ENCODE peak calls at places on chromosomes 1 and 21, in nine cellular contexts. One of them, this sample, is unnamed.
A peak's percentile ranks its signal among the peaks of the same experiment; 100 is the strongest.

GRCh38 chr1:45412899-45413298 is 72.7 kb upstream of the MUTYH start:
- DNase-seq in neural crest cell: no peak
- DNase-seq in colonic mucosa: no peak
- DNase-seq in cardiac fibroblast: no peak
- DNase-seq in hepatocyte: no peak
- DNase-seq in lower lobe of right lung: no peak
- DNase-seq in foreskin fibroblast: no peak
- DNase-seq in dorsolateral prefrontal cortex: no peak
- DNase-seq in astrocyte of the cerebellum: no peak
- DNase-seq in this sample: no peak

GRCh38 chr1:14100444-14100843 is 400.5 kb downstream of the PRDM2 start:
- DNase-seq in foreskin fibroblast: no peak
- DNase-seq in astrocyte of the cerebellum: no peak
- DNase-seq in colonic mucosa: no peak
- DNase-seq in lower lobe of right lung: no peak
- DNase-seq in dorsolateral prefrontal cortex: no peak
- DNase-seq in neural crest cell: no peak
- DNase-seq in cardiac fibroblast: no peak
- DNase-seq in hepatocyte: no peak
- DNase-seq in this sample: no peak

GRCh38 chr1:66788231-66788939 is 12.7 kb downstream of the INSL5 start:
- DNase-seq in lower lobe of right lung: no peak
- DNase-seq in cardiac fibroblast: no peak
- DNase-seq in dorsolateral prefrontal cortex: no peak
- DNase-seq in neural crest cell: no peak
- DNase-seq in astrocyte of the cerebellum: no peak
- DNase-seq in foreskin fibroblast: no peak
- DNase-seq in hepatocyte: no peak
- DNase-seq in colonic mucosa: no peak
- DNase-seq in this sample: no peak

GRCh38 chr1:22137006-22137720 is 5.7 kb downstream of the WNT4 start:
- DNase-seq in dorsolateral prefrontal cortex: no peak
- DNase-seq in colonic mucosa: no peak
- DNase-seq in cardiac fibroblast: no peak
- DNase-seq in lower lobe of right lung: no peak
- DNase-seq in hepatocyte: peak; percentile 49
- DNase-seq in foreskin fibroblast: no peak
- DNase-seq in astrocyte of the cerebellum: no peak
- DNase-seq in neural crest cell: no peak
- DNase-seq in this sample: no peak

GRCh38 chr1:67264152-67264551 is 43.5 kb upstream of the IL12RB2 start:
- DNase-seq in astrocyte of the cerebellum: no peak
- DNase-seq in neural crest cell: no peak
- DNase-seq in hepatocyte: no peak
- DNase-seq in dorsolateral prefrontal cortex: no peak
- DNase-seq in lower lobe of right lung: no peak
- DNase-seq in cardiac fibroblast: no peak
- DNase-seq in foreskin fibroblast: no peak
- DNase-seq in colonic mucosa: no peak
- DNase-seq in this sample: no peak

GRCh38 chr21:29196021-29196663 is 65.7 kb downstream of the MAP3K7CL start:
- DNase-seq in colonic mucosa: peak; percentile 68
- DNase-seq in hepatocyte: peak; percentile 70
- DNase-seq in dorsolateral prefrontal cortex: no peak
- DNase-seq in foreskin fibroblast: peak; percentile 95
- DNase-seq in cardiac fibroblast: peak; percentile 98
- DNase-seq in neural crest cell: no peak
- DNase-seq in astrocyte of the cerebellum: peak; percentile 51
- DNase-seq in lower lobe of right lung: peak; percentile 49
- DNase-seq in this sample: peak; percentile 60

GRCh38 chr1:111199881-111200801 is at the start of gene DENND2D:
- DNase-seq in astrocyte of the cerebellum: no peak
- DNase-seq in lower lobe of right lung: peak; percentile 76
- DNase-seq in hepatocyte: no peak
- DNase-seq in dorsolateral prefrontal cortex: no peak
- DNase-seq in colonic mucosa: peak; percentile 73
- DNase-seq in neural crest cell: no peak
- DNase-seq in foreskin fibroblast: no peak
- DNase-seq in cardiac fibroblast: no peak
- DNase-seq in this sample: peak; percentile 73

GRCh38 chr1:157948547-157949152 is 44.8 kb upstream of the KIRREL1 start:
- DNase-seq in foreskin fibroblast: peak; percentile 60
- DNase-seq in cardiac fibroblast: peak; percentile 47
- DNase-seq in colonic mucosa: peak; percentile 42
- DNase-seq in lower lobe of right lung: no peak
- DNase-seq in astrocyte of the cerebellum: no peak
- DNase-seq in hepatocyte: peak; percentile 77
- DNase-seq in neural crest cell: peak; percentile 14
- DNase-seq in dorsolateral prefrontal cortex: no peak
- DNase-seq in this sample: peak; percentile 63

GRCh38 chr1:184555665-184556641 is 169.1 kb downstream of the C1orf21 start:
- DNase-seq in astrocyte of the cerebellum: no peak
- DNase-seq in cardiac fibroblast: no peak
- DNase-seq in colonic mucosa: no peak
- DNase-seq in lower lobe of right lung: no peak
- DNase-seq in foreskin fibroblast: no peak
- DNase-seq in hepatocyte: no peak
- DNase-seq in neural crest cell: no peak
- DNase-seq in dorsolateral prefrontal cortex: no peak
- DNase-seq in this sample: no peak

GRCh38 chr1:115977481-115978258 is 1.4 kb downstream of the SLC22A15 start:
- DNase-seq in colonic mucosa: no peak
- DNase-seq in astrocyte of the cerebellum: no peak
- DNase-seq in cardiac fibroblast: peak; percentile 86
- DNase-seq in dorsolateral prefrontal cortex: no peak
- DNase-seq in lower lobe of right lung: peak; percentile 66
- DNase-seq in neural crest cell: no peak
- DNase-seq in foreskin fibroblast: peak; percentile 90
- DNase-seq in hepatocyte: peak; percentile 30
- DNase-seq in this sample: peak; percentile 45

GRCh38 chr1:27372022-27372807 is 2.4 kb downstream of the FCN3 start:
- DNase-seq in hepatocyte: peak; percentile 51
- DNase-seq in lower lobe of right lung: no peak
- DNase-seq in foreskin fibroblast: no peak
- DNase-seq in colonic mucosa: no peak
- DNase-seq in astrocyte of the cerebellum: no peak
- DNase-seq in neural crest cell: no peak
- DNase-seq in dorsolateral prefrontal cortex: no peak
- DNase-seq in cardiac fibroblast: no peak
- DNase-seq in this sample: no peak

DNA sequence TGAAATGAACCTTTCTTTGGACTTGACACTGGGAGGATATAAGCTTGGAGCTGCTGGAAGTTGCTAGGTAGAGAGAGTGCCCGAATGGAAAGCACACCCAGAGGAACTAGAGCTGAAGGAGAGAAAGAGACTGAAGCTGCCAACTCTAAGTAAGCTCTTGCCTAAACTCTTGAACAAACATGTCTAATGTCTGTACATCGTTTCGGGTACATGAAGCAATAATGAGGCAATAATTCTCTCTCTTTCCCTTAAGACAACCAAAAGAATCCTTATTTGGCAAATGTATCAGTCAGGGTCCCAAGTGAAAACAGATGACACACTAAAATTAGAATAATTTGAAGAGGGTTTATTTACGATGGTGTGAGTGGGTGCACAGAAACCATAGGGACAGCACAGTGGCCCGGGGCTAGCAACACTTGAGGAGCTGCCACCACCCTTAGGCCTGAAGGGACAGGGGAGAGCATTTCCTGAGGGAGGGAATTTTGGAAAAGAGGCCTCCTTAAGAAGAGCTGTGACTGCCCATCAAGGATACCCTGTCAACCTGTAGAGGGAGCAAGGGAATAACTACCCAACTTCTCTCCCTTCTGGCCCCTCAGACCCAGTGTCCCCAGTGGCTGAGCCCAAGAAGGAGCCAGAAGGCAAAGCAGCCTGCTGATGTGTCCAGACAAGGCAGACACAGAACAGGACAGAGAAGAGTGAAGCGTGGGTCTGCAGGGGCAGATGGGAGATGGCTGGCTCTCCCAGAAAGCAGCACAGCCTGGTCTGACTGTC is 36.1 kb upstream of the KHDRBS1 start:
- DNase-seq in neural crest cell: no peak
- DNase-seq in colonic mucosa: no peak
- DNase-seq in dorsolateral prefrontal cortex: no peak
- DNase-seq in lower lobe of right lung: no peak
- DNase-seq in astrocyte of the cerebellum: no peak
- DNase-seq in hepatocyte: peak; percentile 43
- DNase-seq in foreskin fibroblast: peak; percentile 72
- DNase-seq in cardiac fibroblast: peak; percentile 85
- DNase-seq in this sample: no peak
- TF ChIP-seq CTCF in neural crest cell: peak; percentile 32
- TF ChIP-seq CTCF in colonic mucosa: no peak
- TF ChIP-seq CTCF in dorsolateral prefrontal cortex: peak; percentile 26
- TF ChIP-seq CTCF in lower lobe of right lung: peak; percentile 17
- TF ChIP-seq CTCF in astrocyte of the cerebellum: peak; percentile 54
- TF ChIP-seq CTCF in hepatocyte: peak; percentile 33
- TF ChIP-seq CTCF in foreskin fibroblast: peak; percentile 50
- TF ChIP-seq CTCF in cardiac fibroblast: peak; percentile 54
- TF ChIP-seq CTCF in this sample: no peak

DNA sequence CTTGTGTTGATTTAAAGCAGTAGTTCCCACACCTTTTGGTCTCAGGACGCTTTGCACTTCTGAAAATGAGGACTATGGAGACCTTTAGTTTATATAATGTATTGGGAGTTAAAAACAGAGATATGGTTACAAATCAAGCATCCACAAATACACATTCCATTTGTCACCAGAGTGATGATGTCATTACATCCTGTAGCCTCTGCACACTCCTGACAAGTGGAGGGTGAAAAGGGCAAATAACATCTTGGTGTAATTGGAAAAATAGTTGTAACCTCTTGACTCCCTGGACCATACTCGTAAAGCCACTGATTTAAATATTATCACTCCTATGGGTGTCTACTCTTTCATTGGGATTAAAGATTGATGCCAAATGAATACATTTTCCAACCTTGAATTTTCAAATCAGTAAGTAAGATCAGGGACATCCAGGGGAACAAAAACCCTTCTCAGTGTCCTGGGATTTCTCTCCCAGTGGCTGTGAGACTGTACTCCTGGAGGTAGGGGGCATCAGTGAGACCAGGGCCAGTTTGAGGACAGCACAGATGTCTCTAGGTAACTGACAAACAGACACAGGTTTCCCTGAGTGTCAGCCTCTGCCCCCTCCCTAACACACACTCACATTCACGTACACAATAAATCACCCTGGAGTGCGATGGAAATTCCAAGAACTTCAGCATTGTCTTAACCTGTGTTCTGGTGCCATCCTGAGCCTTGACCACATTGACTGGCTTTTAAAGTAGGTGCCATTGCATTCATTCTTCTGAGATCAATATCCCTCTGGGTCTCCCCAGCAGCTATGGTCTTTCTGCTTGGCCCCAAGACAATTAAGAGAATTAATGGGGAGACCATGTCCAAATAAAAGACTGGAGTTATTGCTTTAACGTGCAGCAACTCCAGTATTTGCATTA is 63.0 kb downstream of the NR5A2 start:
- DNase-seq in colonic mucosa: no peak
- DNase-seq in hepatocyte: no peak
- DNase-seq in neural crest cell: no peak
- DNase-seq in dorsolateral prefrontal cortex: no peak
- DNase-seq in foreskin fibroblast: peak; percentile 37
- DNase-seq in lower lobe of right lung: no peak
- DNase-seq in astrocyte of the cerebellum: no peak
- DNase-seq in cardiac fibroblast: no peak
- DNase-seq in this sample: no peak
- TF ChIP-seq CTCF in colonic mucosa: no peak
- TF ChIP-seq CTCF in hepatocyte: no peak
- TF ChIP-seq CTCF in neural crest cell: peak; percentile 35
- TF ChIP-seq CTCF in dorsolateral prefrontal cortex: no peak
- TF ChIP-seq CTCF in foreskin fibroblast: peak; percentile 4
- TF ChIP-seq CTCF in lower lobe of right lung: peak; percentile 16
- TF ChIP-seq CTCF in astrocyte of the cerebellum: peak; percentile 3
- TF ChIP-seq CTCF in cardiac fibroblast: peak; percentile 16
- TF ChIP-seq CTCF in this sample: no peak

GRCh38 chr1:30755334-30755733 is 2.2 kb downstream of the LAPTM5 start:
- DNase-seq in astrocyte of the cerebellum: no peak
- DNase-seq in foreskin fibroblast: no peak
- DNase-seq in hepatocyte: no peak
- DNase-seq in cardiac fibroblast: no peak
- DNase-seq in dorsolateral prefrontal cortex: no peak
- DNase-seq in neural crest cell: no peak
- DNase-seq in colonic mucosa: no peak
- DNase-seq in lower lobe of right lung: no peak
- DNase-seq in this sample: no peak

GRCh38 chr1:30756545-30757195 is 904 bp downstream of the LAPTM5 start:
- DNase-seq in neural crest cell: no peak
- DNase-seq in cardiac fibroblast: peak; percentile 83
- DNase-seq in colonic mucosa: peak; percentile 47
- DNase-seq in lower lobe of right lung: peak; percentile 89
- DNase-seq in dorsolateral prefrontal cortex: no peak
- DNase-seq in astrocyte of the cerebellum: peak; percentile 83
- DNase-seq in foreskin fibroblast: peak; percentile 90
- DNase-seq in hepatocyte: no peak
- DNase-seq in this sample: peak; percentile 60

GRCh38 chr1:30756206-30756544 is 1.4 kb downstream of the LAPTM5 start:
- DNase-seq in neural crest cell: no peak
- DNase-seq in colonic mucosa: no peak
- DNase-seq in dorsolateral prefrontal cortex: no peak
- DNase-seq in lower lobe of right lung: no peak
- DNase-seq in hepatocyte: no peak
- DNase-seq in astrocyte of the cerebellum: no peak
- DNase-seq in foreskin fibroblast: no peak
- DNase-seq in cardiac fibroblast: no peak
- DNase-seq in this sample: no peak

GRCh38 chr1:30754684-30755171 is 2.8 kb downstream of the LAPTM5 start:
- DNase-seq in lower lobe of right lung: no peak
- DNase-seq in neural crest cell: no peak
- DNase-seq in hepatocyte: no peak
- DNase-seq in cardiac fibroblast: no peak
- DNase-seq in colonic mucosa: no peak
- DNase-seq in dorsolateral prefrontal cortex: no peak
- DNase-seq in foreskin fibroblast: no peak
- DNase-seq in astrocyte of the cerebellum: no peak
- DNase-seq in this sample: no peak

DNA sequence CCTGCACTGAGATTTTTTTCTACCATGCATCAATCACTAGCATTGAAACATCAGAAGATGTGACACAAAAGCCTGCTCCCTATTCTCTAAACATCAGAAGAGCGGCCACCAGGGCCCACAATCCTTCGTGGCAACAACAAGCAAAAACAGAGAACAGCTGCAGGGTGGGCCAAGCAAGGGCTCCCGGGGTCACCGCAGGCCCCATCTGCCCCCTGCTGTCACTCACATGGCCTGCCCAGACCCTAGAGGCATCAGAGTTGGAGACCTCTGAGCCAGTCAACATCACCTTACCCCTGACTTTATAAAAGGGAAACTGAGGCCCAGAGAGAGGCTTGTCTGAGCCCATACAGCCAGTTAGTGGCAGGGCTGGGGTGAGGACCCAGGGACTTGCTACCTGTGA is 1.8 kb downstream of the LAPTM5 start:
- DNase-seq in astrocyte of the cerebellum: no peak
- DNase-seq in foreskin fibroblast: no peak
- DNase-seq in hepatocyte: no peak
- DNase-seq in dorsolateral prefrontal cortex: no peak
- DNase-seq in neural crest cell: no peak
- DNase-seq in cardiac fibroblast: no peak
- DNase-seq in lower lobe of right lung: no peak
- DNase-seq in colonic mucosa: no peak
- DNase-seq in this sample: no peak
- TF ChIP-seq CTCF in astrocyte of the cerebellum: no peak
- TF ChIP-seq CTCF in foreskin fibroblast: no peak
- TF ChIP-seq CTCF in hepatocyte: no peak
- TF ChIP-seq CTCF in dorsolateral prefrontal cortex: no peak
- TF ChIP-seq CTCF in neural crest cell: no peak
- TF ChIP-seq CTCF in cardiac fibroblast: no peak
- TF ChIP-seq CTCF in lower lobe of right lung: no peak
- TF ChIP-seq CTCF in colonic mucosa: no peak
- TF ChIP-seq CTCF in this sample: no peak

GRCh38 chr1:195197116-195197515 is 1411.1 kb downstream of the KCNT2 start:
- DNase-seq in lower lobe of right lung: no peak
- DNase-seq in foreskin fibroblast: no peak
- DNase-seq in colonic mucosa: no peak
- DNase-seq in astrocyte of the cerebellum: no peak
- DNase-seq in cardiac fibroblast: no peak
- DNase-seq in dorsolateral prefrontal cortex: no peak
- DNase-seq in neural crest cell: no peak
- DNase-seq in hepatocyte: no peak
- DNase-seq in this sample: no peak
- TF ChIP-seq CTCF in lower lobe of right lung: no peak
- TF ChIP-seq CTCF in foreskin fibroblast: no peak
- TF ChIP-seq CTCF in colonic mucosa: no peak
- TF ChIP-seq CTCF in astrocyte of the cerebellum: no peak
- TF ChIP-seq CTCF in cardiac fibroblast: no peak
- TF ChIP-seq CTCF in dorsolateral prefrontal cortex: no peak
- TF ChIP-seq CTCF in neural crest cell: no peak
- TF ChIP-seq CTCF in hepatocyte: no peak
- TF ChIP-seq CTCF in this sample: no peak